ENCODE peak calls at places on chromosomes 5 and 9, in ten cellular contexts. H is bronchial epithelial cell; S is NCI-H510A treated with DMSO at 0.1 percent for 48 hours; R is ovary; M is ELR; W is retina; L is stimulated activated CD4-positive, alpha-beta T cell treated with anti-CD3 and anti-CD28 coated beads, Interleukin-2, amount 100 ng/mL, for 48 hours; P is T-cell; N is T follicular helper cell; Z is central memory CD4-positive, alpha-beta T cell. E is an unnamed sample.

GRCh38 chr5:146068136-146068717 is 37.1 kb downstream of the PLAC8L1 start:
- DNase-seq in P (no peak), L (no peak), H (no peak), N (no peak), R (no peak), Z (no peak), M (no peak), S (no peak), W (no peak), E (no peak)

GRCh38 chr5:6365977-6366590 is 12.3 kb downstream of the MED10 start:
- DNase-seq in S (no peak), N (no peak), P (no peak), W (no peak), R (no peak), L (no peak), M (no peak), H (no peak), Z (no peak), E (no peak)

GRCh38 chr5:11758321-11758720 is 145.9 kb downstream of the CTNND2 start:
- DNase-seq in Z (no peak), W (no peak), N (no peak), R (no peak), S (no peak), M (no peak), P (no peak), H (no peak), L (no peak), E (no peak)

GRCh38 chr5:17381926-17382325 is 116.1 kb upstream of the TAF11L2 start:
- DNase-seq in L (no peak), H (no peak), S (no peak), M (no peak), W (no peak), Z (no peak), N (no peak), R (no peak), P (no peak), E (no peak)

GRCh38 chr5:176547811-176548210 is 1.3 kb upstream of the CDHR2 start:
- DNase-seq in M (no peak), W (no peak), S (no peak), L (no peak), P (no peak), Z (peak; percentile 43), R (no peak), H (peak; percentile 90), N (no peak), E (no peak)

GRCh38 chr9:134374301-134375010 is 48.2 kb downstream of the RXRA start:
- DNase-seq in S (no peak), H (no peak), P (no peak), R (no peak), N (no peak), Z (no peak), W (no peak), M (no peak), L (no peak), E (no peak)

GRCh38 chr5:6436715-6437340 is 11.8 kb upstream of the UBE2QL1 start:
- DNase-seq in M (peak; percentile 6), W (no peak), H (no peak), P (no peak), R (no peak), Z (no peak), S (no peak), L (no peak), N (no peak), E (no peak)

GRCh38 chr5:177366528-177367322 is 9.0 kb downstream of the RGS14 start:
- DNase-seq in R (peak; percentile 92), P (no peak), H (peak; percentile 69), Z (no peak), L (no peak), M (peak; percentile 86), S (no peak), W (peak; percentile 88), N (no peak), E (no peak)

GRCh38 chr9:4315582-4316215 is 15.8 kb upstream of the GLIS3 start:
- DNase-seq in P (peak; percentile 61), L (peak; percentile 75), Z (peak; percentile 41), N (peak; percentile 52), S (peak; percentile 52), R (peak; percentile 79), M (peak; percentile 76), H (peak; percentile 69), W (peak; percentile 58), E (peak; percentile 48)

GRCh38 chr5:172795401-172795977 is 24.5 kb upstream of the DUSP1 start:
- DNase-seq in P (no peak), N (no peak), Z (no peak), W (no peak), R (peak; percentile 99), S (no peak), M (peak; percentile 93), L (no peak), H (no peak), E (no peak)